ENCODE peak calls at places on chromosome 7, in five cellular contexts. E is tibial artery, A is GM23338, X is uterus, Q is colonic mucosa. R is an unnamed sample.

GRCh38 chr7:101466871-101467270 is 104.2 kb downstream of the COL26A1 start:
- DNase-seq in E (no peak), A (no peak), X (no peak), Q (no peak), R (no peak)

GRCh38 chr7:108093341-108093740 is 36.8 kb downstream of the LAMB4 start:
- DNase-seq in E (no peak), A (no peak), X (no peak), Q (no peak), R (no peak)

GRCh38 chr7:32164341-32164996 is 94.3 kb upstream of the PDE1C start:
- DNase-seq in E (no peak), A (peak; percentile 75), X (no peak), Q (no peak), R (no peak)

GRCh38 chr7:95198891-95199290 is 125.4 kb downstream of the PON1 start:
- DNase-seq in E (no peak), A (no peak), X (no peak), Q (no peak), R (no peak)

GRCh38 chr7:32360127-32360526 is 130.1 kb downstream of the LSM5 start:
- DNase-seq in E (no peak), A (no peak), X (no peak), Q (no peak), R (no peak)

GRCh38 chr7:36301914-36302771 is 87.5 kb upstream of the ANLN start:
- DNase-seq in E (no peak), A (no peak), X (peak; percentile 2), Q (no peak), R (no peak)

GRCh38 chr7:77696643-77697534 is 630 bp downstream of the RSBN1L start:
- DNase-seq in E (peak; percentile 65), A (peak; percentile 74), X (peak; percentile 55), Q (peak; percentile 76), R (peak; percentile 54)

GRCh38 chr7:7099584-7100014 is 82.7 kb upstream of the C1GALT1 start:
- DNase-seq in E (peak; percentile 73), A (peak; percentile 99), X (peak; percentile 69), Q (peak; percentile 51), R (no peak)

GRCh38 chr7:86785641-86786040 is 141.9 kb downstream of the GRM3 start:
- DNase-seq in E (no peak), A (no peak), X (no peak), Q (no peak), R (no peak)

GRCh38 chr7:55534916-55535636 is 37.2 kb downstream of the VOPP1 start:
- DNase-seq in E (no peak), A (no peak), X (no peak), Q (no peak), R (no peak)

GRCh38 chr7:138880881-138881577 is 83.0 kb upstream of the ATP6V0A4 start:
- DNase-seq in E (peak; percentile 45), A (no peak), X (no peak), Q (no peak), R (no peak)

GRCh38 chr7:45701701-45702460 is 127.7 kb downstream of the ADCY1 start:
- DNase-seq in E (no peak), A (no peak), X (no peak), Q (no peak), R (no peak)

GRCh38 chr7:22356010-22356854 is 722 bp downstream of the RAPGEF5 start:
- DNase-seq in E (no peak), A (peak; percentile 56), X (no peak), Q (peak; percentile 63), R (no peak)

GRCh38 chr7:77811895-77812685 is 13.5 kb downstream of the PHTF2 start:
- DNase-seq in E (no peak), A (no peak), X (no peak), Q (no peak), R (no peak)

GRCh38 chr7:134593530-134594392 is 44.9 kb downstream of the AKR1B15 start:
- DNase-seq in E (peak; percentile 79), A (no peak), X (peak; percentile 55), Q (peak; percentile 51), R (peak; percentile 81)

GRCh38 chr7:32893225-32893560 is 1.6 kb upstream of the KBTBD2 start:
- DNase-seq in E (no peak), A (no peak), X (no peak), Q (no peak), R (no peak)

GRCh38 chr7:107103369-107103768 is 58.9 kb downstream of the PRKAR2B start:
- DNase-seq in E (no peak), A (no peak), X (no peak), Q (no peak), R (no peak)

GRCh38 chr7:39720586-39720985 is 97.2 kb downstream of the RALA start:
- DNase-seq in E (no peak), A (peak; percentile 73), X (no peak), Q (peak; percentile 86), R (no peak)

GRCh38 chr7:22564511-22565045 is 64.6 kb upstream of the STEAP1B start:
- DNase-seq in E (no peak), A (no peak), X (no peak), Q (no peak), R (no peak)

GRCh38 chr7:82109288-82109687 is 334.3 kb downstream of the CACNA2D1 start:
- DNase-seq in E (no peak), A (no peak), X (no peak), Q (no peak), R (no peak)

DNA sequence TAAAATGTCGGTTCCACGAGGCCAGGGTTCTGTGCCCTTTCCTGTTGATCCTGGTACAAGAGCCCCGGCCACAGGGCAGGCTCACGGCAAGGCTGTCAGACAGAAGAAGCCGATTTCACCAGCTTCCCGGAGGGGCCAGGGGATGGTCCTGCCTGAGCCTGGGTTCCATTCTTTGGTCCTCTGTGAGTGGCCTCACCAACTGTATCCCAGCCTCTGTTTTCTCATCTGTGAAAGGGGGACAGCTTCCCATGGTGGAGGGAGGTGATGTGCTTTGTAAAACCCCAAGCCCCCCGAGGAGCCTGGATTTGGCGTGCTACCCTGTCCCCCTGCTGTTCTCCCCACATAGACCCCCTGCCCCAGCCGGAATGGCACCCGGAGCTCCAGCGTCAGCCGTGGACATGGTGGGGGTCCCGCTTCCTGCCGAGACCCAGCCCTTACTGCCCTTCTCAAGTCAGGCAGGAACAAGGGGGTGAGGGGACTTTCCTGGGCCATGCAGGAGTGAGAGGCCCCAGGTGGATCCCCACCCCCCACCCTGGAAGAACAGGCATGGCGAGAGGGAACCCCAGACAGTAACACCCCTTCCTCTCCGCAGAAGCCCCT is 28.3 kb upstream of the ELFN1 start:
- DNase-seq in E (no peak), A (no peak), X (no peak), Q (no peak), R (no peak)
- H3K27ac ChIP-seq in E (no peak overlapping the region), A (no peak overlapping the region), X (no peak overlapping the region), Q (no peak overlapping the region), R (no peak overlapping the region)

GRCh38 chr7:27614102-27614501 is 48.6 kb downstream of the HIBADH start:
- DNase-seq in E (no peak), A (no peak), X (no peak), Q (no peak), R (no peak)

GRCh38 chr7:27616186-27616491 is 46.5 kb downstream of the HIBADH start:
- DNase-seq in E (no peak), A (no peak), X (no peak), Q (no peak), R (no peak)

GRCh38 chr7:27616914-27617548 is 45.7 kb downstream of the HIBADH start:
- DNase-seq in E (no peak), A (no peak), X (no peak), Q (no peak), R (no peak)

GRCh38 chr7:27617651-27618381 is 44.9 kb downstream of the HIBADH start:
- DNase-seq in E (no peak), A (no peak), X (no peak), Q (no peak), R (no peak)

DNA sequence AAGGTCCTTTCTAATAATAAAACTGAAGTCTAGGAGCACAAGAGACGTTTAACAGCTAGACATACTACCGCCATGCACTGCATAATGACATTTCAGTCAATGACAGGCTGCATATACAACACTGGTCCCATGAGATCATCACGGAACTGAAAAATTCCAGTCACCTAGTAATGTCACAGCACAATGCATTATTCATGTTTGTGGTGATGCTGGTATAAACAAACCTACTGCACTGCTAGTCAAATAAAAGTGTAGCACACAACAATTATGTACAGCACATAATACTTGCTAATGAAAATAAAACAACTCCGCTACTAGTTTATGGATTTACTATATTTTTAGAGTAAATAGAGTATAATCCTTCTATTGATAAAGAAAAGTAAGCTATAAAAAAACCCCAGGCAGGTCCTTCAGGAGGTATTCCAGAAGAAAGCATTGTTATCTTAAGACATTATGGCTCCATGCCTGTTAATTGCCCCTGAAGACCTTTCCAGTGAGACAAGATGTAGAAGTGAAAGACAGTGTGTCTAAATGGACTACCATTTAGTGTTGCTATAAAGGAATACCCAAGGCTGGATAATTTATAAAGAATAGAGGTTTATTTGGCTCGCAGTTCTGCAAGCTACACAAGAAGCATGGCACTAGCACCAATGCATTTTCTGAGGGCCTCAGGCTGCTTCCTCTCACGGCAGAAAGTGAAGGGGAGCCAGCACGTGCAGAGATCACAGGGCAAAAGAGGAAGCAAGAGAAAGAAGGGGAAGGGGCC is 47.1 kb downstream of the HIBADH start:
- DNase-seq in E (no peak), A (no peak), X (no peak), Q (no peak), R (no peak)
- H3K27ac ChIP-seq in E (no peak overlapping the region), A (no peak overlapping the region), X (no peak overlapping the region), Q (no peak overlapping the region), R (no peak overlapping the region)

GRCh38 chr7:74320645-74321178 is 31.5 kb downstream of the CLIP2 start:
- DNase-seq in E (no peak), A (peak; percentile 40), X (no peak), Q (peak; percentile 52), R (no peak)

GRCh38 chr7:74329225-74329624 is 40.0 kb downstream of the CLIP2 start:
- DNase-seq in E (no peak), A (no peak), X (no peak), Q (no peak), R (no peak)

GRCh38 chr7:74324499-74325229 is 35.5 kb downstream of the CLIP2 start:
- DNase-seq in E (no peak), A (no peak), X (peak; percentile 48), Q (peak; percentile 36), R (peak; percentile 60)

DNA sequence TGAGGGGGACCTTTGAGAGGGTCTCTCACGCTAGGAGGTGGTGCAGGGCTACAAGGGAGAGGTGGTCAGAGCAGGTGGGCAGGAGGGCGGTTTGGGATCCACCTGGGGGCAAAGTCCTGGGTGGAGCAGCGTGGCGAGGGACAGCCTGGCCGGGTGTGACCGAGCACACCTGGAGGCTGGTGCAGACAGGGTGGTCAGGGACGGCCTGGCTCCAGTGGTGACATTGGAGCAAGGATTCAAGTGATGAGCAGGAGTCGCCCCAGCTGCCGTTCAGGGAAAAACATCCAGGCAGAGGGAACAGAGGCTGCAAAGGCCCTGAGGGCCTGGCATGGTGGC is 36.0 kb downstream of the CLIP2 start:
- DNase-seq in E (no peak), A (no peak), X (no peak), Q (peak; percentile 63), R (no peak)
- H3K27ac ChIP-seq in E (no peak overlapping the region), A (no peak overlapping the region), X (no peak overlapping the region), Q (no peak overlapping the region), R (peak overlapping the region; percentile 71)

DNA sequence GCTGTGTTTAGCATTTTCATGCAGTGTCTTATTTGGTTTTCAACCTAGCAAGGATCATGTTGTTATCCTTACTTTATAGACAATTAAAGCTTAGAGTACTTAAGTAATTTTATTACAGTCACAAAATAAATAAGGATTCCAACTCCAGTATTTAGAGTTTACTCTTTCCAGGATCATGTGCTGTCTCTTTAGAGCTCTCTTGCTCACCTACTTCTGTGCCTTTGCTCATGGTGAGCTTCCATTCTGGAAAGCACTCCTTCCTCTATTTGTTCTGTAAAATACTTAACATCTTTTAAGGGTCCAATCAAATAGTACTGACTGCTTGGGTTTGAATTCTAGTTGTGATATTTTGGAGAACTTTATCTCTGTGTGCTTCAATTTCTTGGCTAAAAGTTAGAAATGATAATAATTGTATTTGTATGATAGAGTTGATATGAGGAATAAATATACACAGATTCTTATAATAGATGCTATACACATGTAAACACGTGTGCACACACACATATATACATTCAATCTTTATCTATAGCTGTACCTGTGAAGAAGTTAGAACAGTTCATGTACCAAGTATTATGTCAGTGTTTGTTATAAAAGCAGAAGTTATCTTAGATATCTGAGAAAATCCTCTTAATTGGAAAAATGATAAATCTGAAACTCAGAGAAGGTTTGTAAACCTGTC is 18.2 kb upstream of the CALCR start:
- DNase-seq in E (no peak), A (no peak), X (no peak), Q (no peak), R (no peak)
- H3K27ac ChIP-seq in E (no peak overlapping the region), A (no peak overlapping the region), X (no peak overlapping the region), Q (no peak overlapping the region), R (no peak overlapping the region)

R was measured in caudate nucleus.